ENCODE peak calls at places on chromosome 19, in ten cellular contexts. Z, F, B, C, U, N, L, Y, A and E are unnamed samples.

GRCh38 chr19:51726049-51726448 is 2.3 kb upstream of the HAS1 start:
- DNase-seq in A (peak; percentile 94), L (no peak), Z (no peak), C (no peak), N (peak; percentile 25), Y (peak; percentile 40), B (no peak), U (peak; percentile 73), F (no peak), E (no peak)

GRCh38 chr19:10424011-10424637 is 3.8 kb downstream of the PDE4A start:
- DNase-seq in L (peak; percentile 64), Y (peak; percentile 87), U (peak; percentile 84), N (peak; percentile 84), C (peak; percentile 82), A (peak; percentile 77), Z (no peak), F (peak; percentile 92), B (peak; percentile 90), E (peak; percentile 88)

GRCh38 chr19:41657157-41657556 is 30.3 kb upstream of the CEACAM4 start:
- DNase-seq in Z (no peak), U (no peak), F (peak; percentile 53), L (no peak), C (no peak), Y (peak; percentile 50), B (no peak), A (no peak), N (no peak), E (no peak)

GRCh38 chr19:6803036-6803404 is 30.5 kb downstream of the VAV1 start:
- DNase-seq in L (no peak), A (no peak), N (peak; percentile 3), Y (peak; percentile 3), F (no peak), C (no peak), B (no peak), Z (no peak), U (no peak), E (no peak)

GRCh38 chr19:18388328-18389094 is 2.6 kb downstream of the GDF15 start:
- DNase-seq in A (peak; percentile 66), Z (no peak), F (peak; percentile 91), U (peak; percentile 80), L (peak; percentile 62), C (peak; percentile 72), B (peak; percentile 84), Y (peak; percentile 85), N (peak; percentile 76), E (no peak)

GRCh38 chr19:3507371-3508120 is 1.4 kb downstream of the FZR1 start:
- DNase-seq in L (peak; percentile 29), A (no peak), N (peak; percentile 69), F (no peak), B (peak; percentile 41), C (no peak), Z (no peak), Y (peak; percentile 73), U (peak; percentile 79), E (no peak)

GRCh38 chr19:11881151-11881800 is 6.3 kb upstream of the ZNF69 start:
- DNase-seq in Y (peak; percentile 89), C (peak; percentile 12), U (peak; percentile 84), F (peak; percentile 63), B (peak; percentile 85), L (peak; percentile 17), Z (no peak), A (peak; percentile 71), N (peak; percentile 77), E (peak; percentile 58)

GRCh38 chr19:13057147-13057572 is 45.5 kb downstream of the LYL1 start:
- DNase-seq in B (peak; percentile 71), L (no peak), N (no peak), C (no peak), Y (no peak), F (no peak), A (no peak), Z (no peak), U (peak; percentile 51), E (no peak)

GRCh38 chr19:1851581-1852293 is 3.5 kb upstream of the REXO1 start:
- DNase-seq in Y (peak; percentile 76), C (no peak), Z (no peak), L (no peak), N (no peak), B (no peak), U (no peak), F (no peak), A (no peak), E (no peak)

GRCh38 chr19:4197625-4198466 is 15.4 kb downstream of the ANKRD24 start:
- DNase-seq in C (peak; percentile 55), U (no peak), A (no peak), L (no peak), F (no peak), N (peak; percentile 59), Y (peak; percentile 87), B (peak; percentile 74), Z (no peak), E (peak; percentile 47)

GRCh38 chr19:10769533-10770491 is 51.9 kb downstream of the DNM2 start:
- DNase-seq in Y (peak; percentile 39), F (no peak), U (peak; percentile 72), A (peak; percentile 42), L (no peak), N (peak; percentile 54), B (peak; percentile 50), C (peak; percentile 48), Z (no peak), E (peak; percentile 31)

GRCh38 chr19:1752757-1753728 is at the start of gene ONECUT3:
- DNase-seq in N (no peak), Z (no peak), U (peak; percentile 58), Y (no peak), B (peak; percentile 80), L (no peak), C (no peak), A (no peak), F (no peak), E (no peak)

GRCh38 chr19:15303105-15303780 is 29.1 kb downstream of the BRD4 start:
- DNase-seq in C (no peak), L (no peak), A (no peak), U (no peak), B (no peak), Z (no peak), N (no peak), F (peak; percentile 13), Y (no peak), E (no peak)

GRCh38 chr19:12159773-12160414 is 3.0 kb upstream of the ZNF136 start:
- DNase-seq in U (no peak), N (no peak), B (peak; percentile 10), C (no peak), L (no peak), Y (peak; percentile 65), A (no peak), F (no peak), Z (no peak), E (no peak)

GRCh38 chr19:8355631-8356402 is 8.1 kb upstream of the ANGPTL4 start:
- DNase-seq in N (no peak), F (peak; percentile 72), U (peak; percentile 53), Z (no peak), L (no peak), Y (no peak), A (peak; percentile 97), B (no peak), C (peak; percentile 91), E (no peak)

GRCh38 chr19:47598407-47599349 is 10.3 kb upstream of the BICRA start:
- DNase-seq in Z (peak; percentile 91), A (peak; percentile 97), C (peak; percentile 94), B (peak; percentile 65), Y (peak; percentile 97), N (peak; percentile 97), L (no peak), F (no peak), U (peak; percentile 90), E (peak; percentile 83)
- H3K4me3 ChIP-seq in Z (peak overlapping the region; percentile 62), A (peak overlapping the region; percentile 1), C (peak overlapping the region; percentile 43), B (peak overlapping the region; percentile 35), Y (peak overlapping the region; percentile 63), N (no peak overlapping the region), L (no peak overlapping the region), F (peak overlapping the region; percentile 69), U (peak overlapping the region; percentile 2), E (peak overlapping the region; percentile 35)

DNA sequence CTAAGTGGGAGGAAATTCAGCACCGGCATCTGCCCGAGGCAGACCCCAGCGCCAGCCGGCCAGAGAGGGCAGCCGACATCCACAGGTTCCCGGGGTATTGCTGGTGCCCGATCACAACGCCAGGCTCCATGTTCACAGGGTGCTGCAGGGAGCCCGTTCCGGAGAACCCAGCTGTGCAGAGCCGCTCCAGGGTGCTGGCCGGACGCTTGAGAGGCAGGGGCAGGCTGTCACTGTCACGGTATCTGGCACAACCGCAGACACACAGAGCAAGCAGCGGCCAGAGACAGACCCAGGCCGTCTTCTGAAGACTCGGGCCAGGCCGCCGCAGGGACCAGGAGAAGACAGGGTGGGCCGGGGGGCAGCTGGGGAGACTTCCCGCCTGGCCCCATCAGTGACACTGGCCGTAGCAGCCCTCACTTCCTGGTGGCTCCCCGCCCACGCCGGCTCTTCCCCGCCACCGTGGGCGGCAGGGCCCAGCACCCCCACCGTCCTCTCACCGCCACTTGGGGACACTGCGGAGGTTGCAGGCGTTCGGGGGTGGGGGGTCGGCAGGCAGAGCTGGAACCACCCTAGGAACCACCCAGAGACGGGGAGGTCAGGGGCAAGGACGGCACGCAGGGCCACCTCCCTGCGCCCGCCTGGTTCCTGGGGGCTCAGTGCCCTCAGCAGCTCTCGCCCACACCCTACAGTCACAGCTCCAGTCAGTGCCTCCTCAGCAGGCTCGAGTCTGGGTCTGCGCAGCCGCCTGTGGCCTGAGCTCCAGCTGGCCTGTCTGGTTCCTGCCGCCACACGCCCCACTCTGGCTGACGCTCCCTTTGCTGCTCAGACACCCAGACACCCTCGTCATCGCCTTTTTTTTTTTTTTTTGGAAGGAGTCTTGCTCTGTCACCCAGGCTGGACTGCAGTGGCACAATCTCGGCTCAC is 3.8 kb downstream of the RNF126 start:
- DNase-seq in N (no peak), B (no peak), Y (no peak), A (peak; percentile 29), C (no peak), U (no peak), F (no peak), L (peak; percentile 79), Z (no peak), E (no peak)
- H3K4me1 ChIP-seq in N (peaks cover 2% of the 10 kb centered on the region), B (peaks cover 12% of the 10 kb centered on the region), Y (peaks cover 6% of the 10 kb centered on the region), A (peaks cover 8% of the 10 kb centered on the region), C (peaks cover 15% of the 10 kb centered on the region), U (peaks cover 47% of the 10 kb centered on the region), F (peaks cover 49% of the 10 kb centered on the region), L (peaks cover 61% of the 10 kb centered on the region), Z (peaks cover 62% of the 10 kb centered on the region), E (peaks cover 19% of the 10 kb centered on the region)

GRCh38 chr19:53537126-53537522 is 821 bp upstream of the ZNF331 start:
- DNase-seq in Y (no peak), B (no peak), A (no peak), U (peak; percentile 34), L (no peak), F (no peak), Z (no peak), N (no peak), C (no peak), E (peak; percentile 65)
- H3K4me3 ChIP-seq in Y (peak overlapping the region; percentile 71), B (peak overlapping the region; percentile 68), A (peak overlapping the region; percentile 61), U (peak overlapping the region; percentile 66), L (peak overlapping the region; percentile 67), F (peak overlapping the region; percentile 62), Z (peak overlapping the region; percentile 68), N (no peak overlapping the region), C (peak overlapping the region; percentile 56), E (peak overlapping the region; percentile 88)

DNA sequence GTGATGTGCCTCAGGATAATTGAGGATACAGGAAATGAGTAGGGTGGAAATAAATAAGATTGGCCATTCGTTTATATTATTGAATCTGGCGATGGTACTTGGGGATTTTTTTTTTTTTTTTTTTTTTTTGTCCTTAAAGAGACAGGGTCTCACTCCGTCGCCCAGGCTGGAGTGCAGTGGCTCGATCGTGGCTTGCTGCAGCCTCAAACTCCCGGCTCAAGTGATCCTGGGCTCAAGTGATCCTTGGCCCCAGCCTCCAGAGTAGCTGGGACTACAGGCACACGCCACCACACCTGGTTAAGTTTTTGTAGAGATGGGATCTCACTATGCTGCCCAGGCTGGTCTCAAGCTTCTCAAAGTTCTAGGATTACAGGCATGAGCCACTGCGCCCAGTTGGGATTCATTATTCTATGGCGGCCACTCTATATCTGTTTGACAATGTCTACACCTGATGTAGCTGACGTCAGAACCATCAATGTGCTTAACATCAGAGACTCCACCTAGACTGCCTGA is 2.7 kb upstream of the MAMSTR start:
- DNase-seq in N (no peak), L (no peak), Z (no peak), A (no peak), F (no peak), U (no peak), C (no peak), B (no peak), Y (no peak), E (no peak)
- H3K4me1 ChIP-seq in N (no peaks in the 10 kb centered on the region), L (peaks cover 10% of the 10 kb centered on the region), Z (peaks cover 33% of the 10 kb centered on the region), A (peaks cover 16% of the 10 kb centered on the region), F (peaks cover 35% of the 10 kb centered on the region), U (peaks cover 4% of the 10 kb centered on the region), C (peaks cover 13% of the 10 kb centered on the region), B (peaks cover 5% of the 10 kb centered on the region), Y (peaks cover 21% of the 10 kb centered on the region), E (peaks cover 6% of the 10 kb centered on the region)